ENCODE peak calls at places on chromosomes 6 and 20, in five cellular contexts. One of them, this sample, is unnamed.

GRCh38 chr6:6003334-6004146 is 3.2 kb downstream of the NRN1 start:
- DNase-seq in SK-N-SH: peak; percentile 72
- DNase-seq in IMR-90: no peak
- DNase-seq in left lung: no peak
- DNase-seq in ovary: no peak
- DNase-seq in this sample: no peak

GRCh38 chr6:25601797-25602679 is 50.0 kb upstream of the SCGN start:
- DNase-seq in SK-N-SH: peak; percentile 49
- DNase-seq in IMR-90: peak; percentile 67
- DNase-seq in left lung: no peak
- DNase-seq in ovary: no peak
- DNase-seq in this sample: peak; percentile 73

GRCh38 chr6:99241905-99242534 is 107.5 kb downstream of the FAXC start:
- DNase-seq in SK-N-SH: peak; percentile 19
- DNase-seq in ovary: no peak
- DNase-seq in IMR-90: peak; percentile 40
- DNase-seq in left lung: no peak
- DNase-seq in this sample: peak; percentile 14

GRCh38 chr6:134816780-134817179 is 133.1 kb downstream of the ALDH8A1 start:
- DNase-seq in IMR-90: peak; percentile 64
- DNase-seq in SK-N-SH: no peak
- DNase-seq in left lung: no peak
- DNase-seq in ovary: no peak
- DNase-seq in this sample: no peak

GRCh38 chr6:92577077-92577719 is 842.2 kb downstream of the EPHA7 start:
- DNase-seq in SK-N-SH: no peak
- DNase-seq in ovary: no peak
- DNase-seq in left lung: no peak
- DNase-seq in IMR-90: peak; percentile 50
- DNase-seq in this sample: no peak

GRCh38 chr20:32479697-32480140 is 105.4 kb downstream of the NOL4L start:
- DNase-seq in SK-N-SH: no peak
- DNase-seq in ovary: peak; percentile 7
- DNase-seq in IMR-90: no peak
- DNase-seq in left lung: no peak
- DNase-seq in this sample: no peak

GRCh38 chr20:31549513-31549880 is 35.3 kb downstream of the HM13 start:
- DNase-seq in SK-N-SH: no peak
- DNase-seq in left lung: no peak
- DNase-seq in ovary: no peak
- DNase-seq in IMR-90: no peak
- DNase-seq in this sample: no peak

GRCh38 chr6:35719830-35720733 is 16.8 kb upstream of the ARMC12 start:
- DNase-seq in left lung: peak; percentile 64
- DNase-seq in ovary: peak; percentile 60
- DNase-seq in IMR-90: peak; percentile 47
- DNase-seq in SK-N-SH: peak; percentile 63
- DNase-seq in this sample: no peak

GRCh38 chr6:21188505-21189223 is 404.9 kb upstream of the SOX4 start:
- DNase-seq in left lung: no peak
- DNase-seq in SK-N-SH: no peak
- DNase-seq in ovary: no peak
- DNase-seq in IMR-90: no peak
- DNase-seq in this sample: no peak

GRCh38 chr6:108594640-108595039 is 33.9 kb downstream of the FOXO3 start:
- DNase-seq in left lung: no peak
- DNase-seq in IMR-90: no peak
- DNase-seq in ovary: no peak
- DNase-seq in SK-N-SH: no peak
- DNase-seq in this sample: peak; percentile 75

GRCh38 chr6:14365393-14365792 is 247.8 kb downstream of the CD83 start:
- DNase-seq in SK-N-SH: no peak
- DNase-seq in ovary: no peak
- DNase-seq in IMR-90: peak; percentile 71
- DNase-seq in left lung: no peak
- DNase-seq in this sample: no peak

GRCh38 chr6:41284726-41285125 is 1.8 kb downstream of the TREM1 start:
- DNase-seq in IMR-90: peak; percentile 20
- DNase-seq in SK-N-SH: no peak
- DNase-seq in left lung: peak; percentile 66
- DNase-seq in ovary: no peak
- DNase-seq in this sample: no peak

GRCh38 chr6:167776906-167777645 is 49.6 kb upstream of the AFDN start:
- DNase-seq in ovary: no peak
- DNase-seq in left lung: no peak
- DNase-seq in IMR-90: no peak
- DNase-seq in SK-N-SH: no peak
- DNase-seq in this sample: no peak

GRCh38 chr6:48541669-48542068 is 430.7 kb upstream of the PTCHD4 start:
- DNase-seq in IMR-90: no peak
- DNase-seq in SK-N-SH: no peak
- DNase-seq in left lung: no peak
- DNase-seq in ovary: no peak
- DNase-seq in this sample: peak; percentile 49

GRCh38 chr6:84183430-84183829 is 44.0 kb downstream of the CEP162 start:
- DNase-seq in IMR-90: no peak
- DNase-seq in ovary: no peak
- DNase-seq in SK-N-SH: no peak
- DNase-seq in left lung: no peak
- DNase-seq in this sample: no peak

GRCh38 chr6:126252154-126252553 is 87.8 kb upstream of the CENPW start:
- DNase-seq in IMR-90: no peak
- DNase-seq in left lung: no peak
- DNase-seq in ovary: no peak
- DNase-seq in SK-N-SH: no peak
- DNase-seq in this sample: no peak
- TF ChIP-seq CTCF in IMR-90: no peak
- TF ChIP-seq CTCF in left lung: no peak
- TF ChIP-seq CTCF in ovary: no peak
- TF ChIP-seq CTCF in SK-N-SH: no peak
- TF ChIP-seq CTCF in this sample: peak; percentile 15

GRCh38 chr6:11292291-11292552 is 59.8 kb upstream of the NEDD9 start:
- DNase-seq in IMR-90: no peak
- DNase-seq in left lung: no peak
- DNase-seq in ovary: no peak
- DNase-seq in SK-N-SH: no peak
- DNase-seq in this sample: no peak
- H3K4me3 ChIP-seq in IMR-90: no peak overlapping the region
- H3K4me3 ChIP-seq in left lung: peak overlapping the region; percentile 8
- H3K4me3 ChIP-seq in ovary: no peak overlapping the region
- H3K4me3 ChIP-seq in SK-N-SH: no peak overlapping the region
- H3K4me3 ChIP-seq in this sample: no peak overlapping the region

GRCh38 chr6:127547909-127548649 is 28.9 kb upstream of the C6orf58 start:
- DNase-seq in left lung: no peak
- DNase-seq in ovary: no peak
- DNase-seq in IMR-90: peak; percentile 17
- DNase-seq in SK-N-SH: no peak
- DNase-seq in this sample: no peak
- TF ChIP-seq CTCF in left lung: no peak
- TF ChIP-seq CTCF in ovary: no peak
- TF ChIP-seq CTCF in IMR-90: peak; percentile 46
- TF ChIP-seq CTCF in SK-N-SH: peak; percentile 43
- TF ChIP-seq CTCF in this sample: peak; percentile 36

DNA sequence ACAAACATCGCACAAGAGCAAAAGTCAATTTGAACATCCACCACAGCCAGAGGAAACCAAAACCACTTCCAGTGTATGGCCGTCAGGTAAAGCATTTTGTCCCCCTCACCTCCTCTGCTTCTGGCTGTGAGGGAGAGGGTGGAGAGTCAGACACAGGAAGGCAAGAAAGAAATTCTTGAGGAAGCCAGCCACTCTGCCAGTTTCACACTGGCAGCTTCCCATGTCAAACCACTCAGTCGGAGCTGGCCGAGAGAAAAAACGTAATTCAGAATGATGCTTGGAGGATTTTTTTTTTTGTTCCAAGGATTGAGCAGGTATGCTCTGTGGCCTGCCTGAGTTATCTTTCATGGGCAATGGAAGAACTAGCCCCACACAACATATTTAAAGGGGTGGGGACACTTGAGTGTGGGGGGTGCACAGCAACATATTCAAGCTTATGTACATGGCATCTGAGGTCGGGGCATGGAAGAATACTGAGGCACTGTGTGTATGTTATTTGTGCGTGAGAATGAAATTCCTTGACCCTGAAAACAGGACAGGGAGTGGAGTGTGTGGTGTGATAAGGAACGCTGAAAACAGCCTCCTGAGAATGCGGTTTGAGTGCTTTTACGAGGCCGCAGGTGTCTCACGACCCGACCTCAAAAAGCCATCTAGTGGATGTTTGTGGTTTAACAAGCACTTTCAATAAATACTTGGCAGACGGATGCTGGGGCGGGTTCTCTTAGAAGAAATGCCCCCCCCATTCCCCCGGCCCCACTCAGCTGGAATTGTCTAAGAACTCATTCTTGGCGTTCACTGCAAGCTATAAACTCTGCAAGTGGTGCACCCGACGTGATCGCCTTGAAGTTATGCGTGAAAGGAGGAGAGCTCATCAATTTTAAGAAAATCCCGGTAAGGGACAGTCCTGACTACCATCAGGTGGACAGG is 27.5 kb upstream of the ZBTB22 start:
- DNase-seq in left lung: peak; percentile 76
- DNase-seq in IMR-90: peak; percentile 81
- DNase-seq in SK-N-SH: peak; percentile 68
- DNase-seq in ovary: peak; percentile 54
- DNase-seq in this sample: peak; percentile 62
- H3K4me3 ChIP-seq in left lung: no peak overlapping the region
- H3K4me3 ChIP-seq in IMR-90: no peak overlapping the region
- H3K4me3 ChIP-seq in SK-N-SH: no peak overlapping the region
- H3K4me3 ChIP-seq in ovary: no peak overlapping the region
- H3K4me3 ChIP-seq in this sample: no peak overlapping the region

GRCh38 chr6:56775498-56776166 is 132.9 kb upstream of the DST start:
- DNase-seq in IMR-90: no peak
- DNase-seq in left lung: no peak
- DNase-seq in ovary: no peak
- DNase-seq in SK-N-SH: no peak
- DNase-seq in this sample: no peak

GRCh38 chr6:56770011-56770520 is 127.4 kb upstream of the DST start:
- DNase-seq in IMR-90: peak; percentile 45
- DNase-seq in SK-N-SH: peak; percentile 9
- DNase-seq in ovary: no peak
- DNase-seq in left lung: no peak
- DNase-seq in this sample: no peak

GRCh38 chr6:56771929-56772607 is 129.4 kb upstream of the DST start:
- DNase-seq in SK-N-SH: no peak
- DNase-seq in IMR-90: no peak
- DNase-seq in ovary: no peak
- DNase-seq in left lung: no peak
- DNase-seq in this sample: no peak

GRCh38 chr6:56771189-56771588 is 128.5 kb upstream of the DST start:
- DNase-seq in ovary: no peak
- DNase-seq in IMR-90: no peak
- DNase-seq in SK-N-SH: no peak
- DNase-seq in left lung: no peak
- DNase-seq in this sample: no peak

GRCh38 chr6:56772737-56773184 is 130.1 kb upstream of the DST start:
- DNase-seq in IMR-90: peak; percentile 93
- DNase-seq in ovary: no peak
- DNase-seq in SK-N-SH: no peak
- DNase-seq in left lung: no peak
- DNase-seq in this sample: no peak
- TF ChIP-seq CTCF in IMR-90: peak; percentile 11
- TF ChIP-seq CTCF in ovary: no peak
- TF ChIP-seq CTCF in SK-N-SH: no peak
- TF ChIP-seq CTCF in left lung: no peak
- TF ChIP-seq CTCF in this sample: no peak

GRCh38 chr20:49270177-49270576 is 7.7 kb downstream of the ZNFX1 start:
- DNase-seq in left lung: no peak
- DNase-seq in SK-N-SH: no peak
- DNase-seq in IMR-90: peak; percentile 39
- DNase-seq in ovary: no peak
- DNase-seq in this sample: no peak

GRCh38 chr20:49270736-49271135 is 7.1 kb downstream of the ZNFX1 start:
- DNase-seq in ovary: no peak
- DNase-seq in IMR-90: no peak
- DNase-seq in SK-N-SH: no peak
- DNase-seq in left lung: no peak
- DNase-seq in this sample: no peak

GRCh38 chr20:49262444-49262843 is 15.4 kb downstream of the ZNFX1 start:
- DNase-seq in ovary: no peak
- DNase-seq in left lung: no peak
- DNase-seq in IMR-90: no peak
- DNase-seq in SK-N-SH: no peak
- DNase-seq in this sample: no peak

GRCh38 chr20:49268600-49269365 is 9.1 kb downstream of the ZNFX1 start:
- DNase-seq in left lung: no peak
- DNase-seq in IMR-90: peak; percentile 81
- DNase-seq in SK-N-SH: no peak
- DNase-seq in ovary: no peak
- DNase-seq in this sample: no peak

DNA sequence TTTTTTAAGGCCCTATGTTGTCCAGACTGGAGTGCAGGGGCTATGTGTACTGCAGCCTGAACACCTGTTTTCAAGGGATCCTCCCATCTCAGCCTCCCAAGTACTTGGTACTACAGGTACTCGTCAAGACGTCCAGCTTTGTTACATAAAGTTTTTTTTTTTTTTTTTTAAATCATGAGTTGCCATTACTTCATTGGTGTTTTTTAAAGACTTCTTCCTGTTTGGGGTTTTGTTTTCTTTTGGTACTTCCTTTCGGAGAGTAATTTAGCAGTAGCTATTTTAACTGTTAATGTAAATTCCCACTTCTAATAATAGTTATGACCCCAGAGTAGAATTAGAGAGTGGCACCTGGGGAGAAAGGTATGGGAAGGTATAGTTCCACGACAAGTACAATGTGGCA is 10.5 kb downstream of the ZNFX1 start:
- DNase-seq in left lung: no peak
- DNase-seq in ovary: no peak
- DNase-seq in SK-N-SH: no peak
- DNase-seq in IMR-90: no peak
- DNase-seq in this sample: no peak
- H3K4me3 ChIP-seq in left lung: no peak overlapping the region
- H3K4me3 ChIP-seq in ovary: no peak overlapping the region
- H3K4me3 ChIP-seq in SK-N-SH: no peak overlapping the region
- H3K4me3 ChIP-seq in IMR-90: no peak overlapping the region
- H3K4me3 ChIP-seq in this sample: no peak overlapping the region